ENCODE peak calls at places on chromosomes 16 and 17, in six cellular contexts. A is GM12891, C is uterus, J is IMR-90, Q is H54, N is lower leg skin. X is an unnamed sample.
A peak's percentile ranks its signal among the peaks of the same experiment; 100 is the strongest.

GRCh38 chr16:66605177-66605999 is 884 bp downstream of the CMTM3 start:
- DNase-seq in A (no peak), C (peak; percentile 67), J (peak; percentile 34), Q (peak; percentile 56), N (no peak), X (peak; percentile 83)

GRCh38 chr16:7103056-7103455 is 229.6 kb upstream of the RBFOX1 start:
- DNase-seq in A (no peak), C (no peak), J (no peak), Q (no peak), N (no peak), X (no peak)

GRCh38 chr17:80485846-80486245 is 9.4 kb upstream of the NPTX1 start:
- DNase-seq in A (no peak), C (no peak), J (no peak), Q (no peak), N (no peak), X (no peak)

GRCh38 chr16:68901910-68902309 is 58.6 kb downstream of the TANGO6 start:
- DNase-seq in A (no peak), C (no peak), J (peak; percentile 77), Q (peak; percentile 30), N (no peak), X (no peak)

GRCh38 chr17:65018612-65019290 is 37.8 kb downstream of the GNA13 start:
- DNase-seq in A (no peak), C (no peak), J (peak; percentile 39), Q (no peak), N (no peak), X (no peak)

GRCh38 chr16:55469821-55470532 is 9.0 kb upstream of the MMP2 start:
- DNase-seq in A (no peak), C (no peak), J (no peak), Q (no peak), N (no peak), X (no peak)

GRCh38 chr16:23257682-23258081 is 44.4 kb upstream of the SCNN1B start:
- DNase-seq in A (no peak), C (no peak), J (no peak), Q (no peak), N (peak; percentile 35), X (no peak)

GRCh38 chr16:31452631-31453106 is 6.6 kb upstream of the ARMC5 start:
- DNase-seq in A (no peak), C (no peak), J (peak; percentile 94), Q (no peak), N (no peak), X (peak; percentile 58)

GRCh38 chr17:42548070-42548837 is 4.5 kb upstream of the HSD17B1 start:
- DNase-seq in A (peak; percentile 97), C (no peak), J (no peak), Q (no peak), N (no peak), X (no peak)

GRCh38 chr16:359067-359763 is 6.7 kb upstream of the AXIN1 start:
- DNase-seq in A (no peak), C (no peak), J (no peak), Q (no peak), N (no peak), X (peak; percentile 61)

GRCh38 chr17:65020284-65020683 is 36.3 kb downstream of the GNA13 start:
- DNase-seq in A (no peak), C (no peak), J (peak; percentile 91), Q (no peak), N (no peak), X (no peak)

GRCh38 chr16:53413864-53414263 is 20.4 kb upstream of the RBL2 start:
- DNase-seq in A (no peak), C (no peak), J (no peak), Q (no peak), N (no peak), X (no peak)

GRCh38 chr17:32549559-32549958 is 62.8 kb downstream of the CDK5R1 start:
- DNase-seq in A (no peak), C (no peak), J (no peak), Q (no peak), N (no peak), X (no peak)

GRCh38 chr17:8290043-8290442 is 1.6 kb downstream of the RANGRF start:
- DNase-seq in A (no peak), C (no peak), J (peak; percentile 34), Q (peak; percentile 50), N (no peak), X (no peak)

GRCh38 chr16:66523861-66524354 is 26.0 kb downstream of the TK2 start:
- DNase-seq in A (no peak), C (no peak), J (no peak), Q (no peak), N (no peak), X (no peak)

GRCh38 chr17:18371455-18371854 is 6.1 kb upstream of the EVPLL start:
- DNase-seq in A (no peak), C (no peak), J (no peak), Q (no peak), N (no peak), X (no peak)

GRCh38 chr17:17354560-17355357 is 51.6 kb downstream of the NT5M start:
- DNase-seq in A (peak; percentile 86), C (peak; percentile 65), J (peak; percentile 60), Q (peak; percentile 80), N (peak; percentile 65), X (peak; percentile 82)

GRCh38 chr17:74481621-74482020 is 15.2 kb downstream of the CD300A start:
- DNase-seq in A (no peak), C (no peak), J (no peak), Q (no peak), N (no peak), X (no peak)

GRCh38 chr16:2977440-2977839 is 2.8 kb downstream of the PKMYT1 start:
- DNase-seq in A (no peak), C (no peak), J (no peak), Q (no peak), N (no peak), X (no peak)

GRCh38 chr17:18925187-18925586 is 26.8 kb upstream of the SLC5A10 start:
- DNase-seq in A (no peak), C (no peak), J (no peak), Q (no peak), N (no peak), X (no peak)

GRCh38 chr17:6476061-6476833 is 32.0 kb downstream of the PIMREG start:
- DNase-seq in A (no peak), C (no peak), J (no peak), Q (no peak), N (no peak), X (no peak)

GRCh38 chr16:85129846-85130706 is 17.8 kb upstream of the CIBAR2 start:
- DNase-seq in A (no peak), C (peak; percentile 71), J (peak; percentile 68), Q (no peak), N (no peak), X (no peak)

GRCh38 chr16:89009343-89010209 is 32.6 kb upstream of the CBFA2T3 start:
- DNase-seq in A (no peak), C (no peak), J (no peak), Q (no peak), N (no peak), X (peak; percentile 58)

GRCh38 chr16:66977341-66978113 is 10.9 kb upstream of the CES4A start:
- DNase-seq in A (peak; percentile 91), C (peak; percentile 87), J (peak; percentile 79), Q (peak; percentile 84), N (peak; percentile 86), X (peak; percentile 94)

GRCh38 chr17:29148257-29148789 is 31.9 kb downstream of the MYO18A start:
- DNase-seq in A (no peak), C (no peak), J (no peak), Q (no peak), N (no peak), X (no peak)

GRCh38 chr16:84484579-84485254 is 19.7 kb downstream of the MEAK7 start:
- DNase-seq in A (no peak), C (peak; percentile 55), J (peak; percentile 74), Q (no peak), N (no peak), X (no peak)

GRCh38 chr16:1261131-1261917 is 5.5 kb downstream of the TPSD1 start:
- DNase-seq in A (no peak), C (no peak), J (no peak), Q (no peak), N (no peak), X (no peak)

GRCh38 chr16:73171380-73171779 is 123.5 kb upstream of the ZFHX3 start:
- DNase-seq in A (no peak), C (no peak), J (no peak), Q (no peak), N (no peak), X (no peak)

GRCh38 chr17:31297090-31297489 is at the start of gene OMG:
- DNase-seq in A (no peak), C (no peak), J (no peak), Q (no peak), N (no peak), X (no peak)

DNA sequence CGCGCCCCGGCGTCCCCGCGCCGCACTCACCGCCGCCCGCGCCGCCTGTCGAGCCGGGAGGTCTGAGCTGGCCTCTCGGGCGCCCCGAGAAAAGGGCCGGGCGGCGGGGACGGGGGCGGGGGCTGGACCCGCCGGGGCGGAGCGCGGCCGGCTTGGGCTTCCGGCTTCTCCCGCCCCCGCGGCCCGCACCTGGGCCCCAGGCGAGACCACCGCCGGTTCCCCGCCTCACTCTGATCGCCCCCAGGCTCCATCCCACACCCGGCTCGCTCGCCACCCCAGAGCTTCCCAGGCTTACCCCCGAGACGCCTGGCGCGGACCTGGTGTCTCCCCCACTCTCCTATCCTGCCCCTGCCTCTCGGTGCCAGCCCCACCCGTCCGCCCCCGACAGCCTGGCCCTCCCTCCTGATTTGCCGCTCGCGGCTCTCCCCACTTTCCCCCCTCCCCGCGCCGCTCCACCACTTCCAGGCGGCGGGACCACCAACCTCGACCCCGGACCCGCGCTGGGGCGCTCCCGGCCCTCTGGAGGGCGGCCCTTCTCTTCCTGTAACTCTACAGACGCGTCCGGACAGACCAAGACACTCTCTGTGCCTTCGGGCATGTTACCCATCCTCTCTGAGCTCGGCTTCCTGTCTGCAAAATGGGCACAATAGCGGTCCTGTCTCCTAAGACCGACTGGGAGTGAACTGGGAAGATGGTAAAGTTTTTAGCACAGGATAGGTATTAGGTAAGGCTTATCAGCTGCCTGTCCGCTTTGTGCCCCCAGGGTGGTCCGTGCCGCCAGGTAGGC is at the start of gene LITAF:
- DNase-seq in A (peak; percentile 83), C (peak; percentile 76), J (peak; percentile 42), Q (peak; percentile 78), N (no peak), X (peak; percentile 81)
- TF ChIP-seq POLR2A in A (peak; percentile 63), C (peak; percentile 88), J (peak; percentile 91), Q (peak; percentile 52), N (peak; percentile 49), X (no peak)

DNA sequence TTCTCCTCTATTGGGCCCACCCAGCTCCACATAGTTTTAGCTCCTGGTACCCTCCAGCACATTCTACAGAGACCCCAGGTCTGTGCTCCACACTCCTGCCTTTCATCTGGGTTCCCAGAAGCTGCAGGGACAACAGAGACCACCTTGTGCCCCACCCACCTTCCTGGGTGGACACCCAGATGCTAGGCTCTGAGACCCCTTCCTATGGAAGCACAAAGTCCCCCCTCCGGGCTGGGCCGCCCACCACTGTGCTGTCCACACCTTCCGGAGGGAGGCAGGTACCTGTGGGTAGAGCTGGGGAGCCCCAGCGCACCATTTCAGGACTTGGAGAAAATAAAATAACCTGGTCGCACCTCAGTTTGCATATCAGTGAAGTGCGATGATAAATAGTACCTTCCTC is 224.9 kb upstream of the FOXF1 start:
- DNase-seq in A (no peak), C (no peak), J (no peak), Q (no peak), N (no peak), X (no peak)
- TF ChIP-seq POLR2A in A (no peak), C (no peak), J (no peak), Q (no peak), N (no peak), X (no peak)

GRCh38 chr17:44372036-44372435 is 8.4 kb upstream of the FAM171A2 start:
- DNase-seq in A (no peak), C (no peak), J (no peak), Q (no peak), N (no peak), X (no peak)
- TF ChIP-seq POLR2A in A (no peak), C (no peak), J (no peak), Q (no peak), N (no peak), X (no peak)

GRCh38 chr17:81513669-81514484 is 1.3 kb upstream of the ACTG1 start:
- DNase-seq in A (no peak), C (peak; percentile 69), J (peak; percentile 68), Q (no peak), N (peak; percentile 53), X (peak; percentile 83)
- TF ChIP-seq POLR2A in A (no peak), C (no peak), J (no peak), Q (no peak), N (no peak), X (peak; percentile 32)